ENCODE peak calls at places on chromosomes 11 and 22, in eight cellular contexts. I, J, B, X, P, S, R and E are unnamed samples.

GRCh38 chr11:64685536-64685935 is 37.5 kb downstream of the NRXN2 start:
- DNase-seq in P (no peak), R (no peak), S (no peak), I (no peak), X (no peak), J (no peak), B (no peak), E (no peak)

GRCh38 chr11:19767691-19768151 is 55.1 kb downstream of the NAV2 start:
- DNase-seq in R (no peak), X (no peak), B (no peak), S (no peak), J (no peak), P (no peak), I (no peak), E (no peak)

GRCh38 chr11:33930317-33931021 is 38.6 kb upstream of the LMO2 start:
- DNase-seq in S (peak; percentile 66), J (no peak), B (peak; percentile 17), R (no peak), I (peak; percentile 50), P (no peak), X (no peak), E (no peak)

GRCh38 chr11:132312616-132313210 is 942.3 kb downstream of the NTM start:
- DNase-seq in B (no peak), P (no peak), S (peak; percentile 59), J (peak; percentile 50), I (peak; percentile 67), R (peak; percentile 44), X (no peak), E (no peak)

GRCh38 chr11:64900263-64900678 is 16.7 kb downstream of the ATG2A start:
- DNase-seq in R (no peak), S (no peak), I (no peak), P (no peak), X (peak; percentile 60), J (no peak), B (no peak), E (no peak)

GRCh38 chr11:19328586-19329311 is 88.0 kb upstream of the E2F8 start:
- DNase-seq in S (peak; percentile 20), J (no peak), B (no peak), R (no peak), I (no peak), P (no peak), X (no peak), E (no peak)

GRCh38 chr11:119895981-119896380 is 167.0 kb upstream of the NECTIN1 start:
- DNase-seq in R (no peak), B (no peak), X (no peak), P (no peak), J (no peak), S (no peak), I (no peak), E (no peak)

GRCh38 chr11:30818721-30819120 is 232.6 kb upstream of the MPPED2 start:
- DNase-seq in I (no peak), S (no peak), X (no peak), B (no peak), R (no peak), P (no peak), J (no peak), E (no peak)

GRCh38 chr22:31870890-31871289 is 73.4 kb upstream of the YWHAH start:
- DNase-seq in P (no peak), R (no peak), J (peak; percentile 93), I (no peak), B (no peak), X (no peak), S (peak; percentile 81), E (no peak)

GRCh38 chr11:10878408-10879214 is 20.8 kb upstream of the ZBED5 start:
- DNase-seq in R (peak; percentile 17), I (peak; percentile 58), X (no peak), B (no peak), S (peak; percentile 77), J (peak; percentile 31), P (no peak), E (no peak)

GRCh38 chr22:17988800-17989513 is 35.4 kb downstream of the MICAL3 start:
- DNase-seq in B (no peak), P (no peak), I (no peak), J (no peak), R (no peak), S (no peak), X (no peak), E (no peak)

GRCh38 chr11:1749787-1750351 is 526 bp downstream of the IFITM10 start:
- DNase-seq in I (no peak), X (no peak), J (peak; percentile 91), S (peak; percentile 98), P (no peak), R (no peak), B (no peak), E (no peak)

GRCh38 chr22:44684506-44685383 is 17.3 kb upstream of the PRR5 start:
- DNase-seq in I (peak; percentile 92), P (peak; percentile 89), S (peak; percentile 96), X (peak; percentile 77), B (peak; percentile 70), J (peak; percentile 90), R (peak; percentile 85), E (no peak)

GRCh38 chr11:122727101-122727929 is 71.8 kb downstream of the UBASH3B start:
- DNase-seq in J (no peak), P (no peak), B (no peak), X (no peak), S (peak; percentile 37), R (peak; percentile 17), I (no peak), E (no peak)

GRCh38 chr11:11076276-11076675 is 218.4 kb upstream of the ZBED5 start:
- DNase-seq in S (no peak), R (no peak), X (no peak), P (no peak), B (no peak), J (no peak), I (no peak), E (no peak)

GRCh38 chr22:47063071-47063509 is 300.6 kb downstream of the TBC1D22A start:
- DNase-seq in S (no peak), I (no peak), X (no peak), B (no peak), R (no peak), P (no peak), J (no peak), E (no peak)

GRCh38 chr11:57390535-57390934 is at the start of gene PRG2:
- DNase-seq in X (no peak), S (no peak), I (no peak), R (no peak), B (no peak), P (no peak), J (no peak), E (no peak)

GRCh38 chr11:20056109-20057054 is 103.9 kb downstream of the DBX1 start:
- DNase-seq in P (peak; percentile 85), I (no peak), R (no peak), S (no peak), J (no peak), B (no peak), X (no peak), E (no peak)

GRCh38 chr11:120625565-120625964 is 114.0 kb downstream of the GRIK4 start:
- DNase-seq in P (no peak), R (no peak), X (no peak), B (no peak), I (no peak), S (no peak), J (no peak), E (no peak)

GRCh38 chr11:127195791-127196190 is 195.2 kb upstream of the KIRREL3 start:
- DNase-seq in I (no peak), J (no peak), B (no peak), S (no peak), X (no peak), R (no peak), P (no peak), E (no peak)

GRCh38 chr11:127193916-127194315 is 193.3 kb upstream of the KIRREL3 start:
- DNase-seq in P (no peak), J (no peak), R (no peak), I (no peak), X (no peak), B (no peak), S (no peak), E (no peak)

GRCh38 chr11:127191689-127192088 is 191.1 kb upstream of the KIRREL3 start:
- DNase-seq in S (no peak), R (no peak), P (no peak), X (no peak), J (no peak), I (no peak), B (no peak), E (no peak)
- H3K27ac ChIP-seq in S (no peak overlapping the region), R (no peak overlapping the region), P (no peak overlapping the region), X (no peak overlapping the region), J (no peak overlapping the region), I (no peak overlapping the region), B (no peak overlapping the region), E (no peak overlapping the region)

DNA sequence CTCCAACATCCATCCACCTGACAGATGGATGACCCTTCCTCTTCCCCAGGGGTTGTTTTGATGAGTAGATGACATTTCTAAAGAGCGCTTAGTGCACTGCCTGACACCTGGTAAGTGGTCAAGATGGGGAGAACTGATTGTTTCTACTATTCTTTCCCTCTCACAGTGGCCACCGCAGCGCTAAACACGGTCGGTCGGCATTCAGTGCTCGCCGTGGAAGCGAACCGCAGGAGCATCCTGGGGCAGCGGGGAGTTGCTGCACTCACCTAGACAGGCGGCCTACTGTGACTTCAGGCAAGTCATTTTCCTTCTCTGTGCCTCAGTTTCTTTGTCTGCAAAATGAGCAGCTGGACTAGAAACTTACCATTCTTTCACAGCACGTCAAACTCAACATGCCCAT is 5.0 kb upstream of the BEST1 start:
- DNase-seq in I (no peak), X (no peak), J (no peak), B (no peak), R (no peak), S (no peak), P (no peak), E (no peak)
- H3K27ac ChIP-seq in I (no peak overlapping the region), X (no peak overlapping the region), J (no peak overlapping the region), B (no peak overlapping the region), R (no peak overlapping the region), S (no peak overlapping the region), P (no peak overlapping the region), E (no peak overlapping the region)

DNA sequence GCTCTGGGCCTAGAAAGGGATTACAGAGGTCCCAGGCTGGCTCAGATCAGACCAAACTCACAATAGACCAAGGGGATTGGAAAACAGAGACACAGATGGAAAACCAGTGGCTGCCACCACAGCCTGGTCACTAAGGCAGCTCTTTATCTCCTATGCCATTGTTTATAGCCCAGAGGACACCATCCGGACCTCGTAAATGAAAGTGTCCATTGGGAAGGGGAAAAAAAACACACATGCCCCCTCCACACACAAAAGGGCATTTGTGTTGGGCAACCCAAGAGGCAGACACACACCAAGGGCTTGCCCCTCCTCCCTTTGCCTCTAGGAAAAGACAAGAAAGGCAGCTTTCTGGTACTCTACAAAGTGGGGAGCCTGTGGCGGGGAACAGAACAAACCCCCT is 85.9 kb downstream of the GAB2 start:
- DNase-seq in B (no peak), X (no peak), S (no peak), R (no peak), P (no peak), J (no peak), I (no peak), E (peak; percentile 43)
- H3K27ac ChIP-seq in B (no peak overlapping the region), X (no peak overlapping the region), S (no peak overlapping the region), R (peak overlapping the region; percentile 7), P (no peak overlapping the region), J (no peak overlapping the region), I (no peak overlapping the region), E (peak overlapping the region; percentile 93)

DNA sequence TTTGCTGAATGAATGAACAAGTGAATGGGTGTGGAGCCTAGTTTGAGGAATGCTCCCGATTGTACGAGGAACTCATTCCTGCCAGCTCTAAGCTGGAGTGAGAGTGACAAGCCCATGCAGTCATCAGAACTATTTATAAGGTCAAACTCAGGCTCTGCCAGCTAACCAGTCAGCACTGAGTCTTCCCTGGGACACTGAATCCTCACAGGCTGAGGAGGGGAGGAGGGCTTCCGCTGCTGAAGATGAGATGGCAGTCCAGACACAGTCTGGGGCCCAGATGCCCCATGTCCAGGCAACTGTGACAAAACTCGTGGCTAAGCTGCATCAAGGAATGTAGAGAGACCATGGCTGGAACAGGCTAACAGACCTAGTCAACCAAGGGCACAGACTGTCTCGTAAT is 4.0 kb downstream of the LRP4 start:
- DNase-seq in P (no peak), J (peak; percentile 64), S (peak; percentile 89), B (peak; percentile 50), X (no peak), I (peak; percentile 54), R (no peak), E (no peak)
- H3K27ac ChIP-seq in P (peak overlapping the region; percentile 28), J (no peak overlapping the region), S (peak overlapping the region; percentile 60), B (peak overlapping the region; percentile 91), X (no peak overlapping the region), I (peak overlapping the region; percentile 82), R (no peak overlapping the region), E (peak overlapping the region; percentile 9)